ENCODE peak calls at places on chromosomes 5 and 9, in ten cellular contexts. M, J, S, E, L, H, W, D, F and U are unnamed samples.

GRCh38 chr9:131276107-131276888 is at the start of gene FAM78A:
- DNase-seq in H (peak; percentile 42), J (peak; percentile 80), D (no peak), M (peak; percentile 25), W (no peak), F (no peak), E (peak; percentile 19), L (peak; percentile 63), S (no peak), U (no peak)

GRCh38 chr5:135177591-135177990 is 143.6 kb upstream of the PITX1 start:
- DNase-seq in D (no peak), S (no peak), W (no peak), M (no peak), E (no peak), J (no peak), F (no peak), H (no peak), L (no peak), U (no peak)

GRCh38 chr5:156401802-156402201 is 74.8 kb downstream of the SGCD start:
- DNase-seq in J (no peak), L (no peak), D (no peak), E (no peak), H (no peak), W (no peak), M (no peak), F (no peak), S (no peak), U (no peak)

GRCh38 chr9:129889936-129890717 is 54.9 kb downstream of the USP20 start:
- DNase-seq in F (no peak), D (no peak), H (no peak), L (peak; percentile 56), J (peak; percentile 55), E (no peak), S (no peak), M (peak; percentile 51), W (no peak), U (no peak)

GRCh38 chr9:137502008-137502913 is 43.1 kb upstream of the NSMF start:
- DNase-seq in L (peak; percentile 49), W (no peak), D (no peak), M (no peak), H (peak; percentile 22), S (no peak), F (no peak), E (no peak), J (no peak), U (no peak)

GRCh38 chr5:116256717-116257116 is 171.9 kb downstream of the COMMD10 start:
- DNase-seq in H (no peak), D (no peak), W (no peak), E (no peak), S (no peak), J (no peak), L (no peak), F (no peak), M (no peak), U (no peak)

GRCh38 chr5:153516503-153516902 is 26.0 kb downstream of the GRIA1 start:
- DNase-seq in M (no peak), W (no peak), S (no peak), D (no peak), E (no peak), F (no peak), J (no peak), H (no peak), L (peak; percentile 28), U (no peak)

GRCh38 chr9:127968046-127968445 is 12.7 kb downstream of the EEIG1 start:
- DNase-seq in E (peak; percentile 75), F (no peak), S (peak; percentile 53), D (no peak), M (peak; percentile 47), H (peak; percentile 76), J (peak; percentile 21), L (no peak), W (no peak), U (peak; percentile 82)

GRCh38 chr5:61808884-61809283 is 476.8 kb downstream of the ZSWIM6 start:
- DNase-seq in H (no peak), D (no peak), M (no peak), E (no peak), J (no peak), L (no peak), F (no peak), W (no peak), S (no peak), U (no peak)

GRCh38 chr9:121628401-121628800 is 23.0 kb upstream of the DAB2IP start:
- DNase-seq in F (no peak), H (no peak), J (no peak), W (no peak), E (no peak), D (no peak), S (no peak), M (no peak), L (no peak), U (no peak)

GRCh38 chr9:107940622-107941021 is 451.1 kb upstream of the KLF4 start:
- DNase-seq in F (no peak), L (no peak), S (no peak), W (no peak), M (no peak), D (no peak), H (no peak), E (no peak), J (no peak), U (no peak)

GRCh38 chr5:99004960-99005359 is 76.2 kb upstream of the CHD1 start:
- DNase-seq in L (no peak), E (no peak), H (no peak), S (no peak), D (no peak), W (no peak), M (no peak), F (no peak), J (no peak), U (no peak)

GRCh38 chr5:56025303-56025885 is 30.6 kb upstream of the IL6ST start:
- DNase-seq in L (no peak), J (no peak), S (peak; percentile 22), M (no peak), H (peak; percentile 41), D (no peak), W (no peak), F (no peak), E (peak; percentile 16), U (no peak)

GRCh38 chr9:91580136-91580535 is 156.5 kb upstream of the NFIL3 start:
- DNase-seq in M (no peak), E (peak; percentile 13), F (no peak), L (no peak), S (peak; percentile 14), D (no peak), J (no peak), W (no peak), H (peak; percentile 68), U (peak; percentile 55)

GRCh38 chr9:130536594-130537215 is 42.7 kb upstream of the FUBP3 start:
- DNase-seq in H (no peak), L (no peak), E (no peak), W (no peak), J (no peak), M (no peak), D (no peak), S (no peak), F (no peak), U (no peak)

GRCh38 chr5:169695025-169695625 is 58.0 kb downstream of the DOCK2 start:
- DNase-seq in E (peak; percentile 36), J (no peak), F (no peak), M (no peak), H (peak; percentile 58), D (no peak), S (no peak), W (no peak), L (no peak), U (peak; percentile 91)

GRCh38 chr5:110053205-110053604 is 363.5 kb downstream of the MAN2A1 start:
- DNase-seq in J (no peak), W (no peak), M (no peak), L (no peak), E (no peak), D (no peak), S (no peak), F (no peak), H (no peak), U (no peak)

DNA sequence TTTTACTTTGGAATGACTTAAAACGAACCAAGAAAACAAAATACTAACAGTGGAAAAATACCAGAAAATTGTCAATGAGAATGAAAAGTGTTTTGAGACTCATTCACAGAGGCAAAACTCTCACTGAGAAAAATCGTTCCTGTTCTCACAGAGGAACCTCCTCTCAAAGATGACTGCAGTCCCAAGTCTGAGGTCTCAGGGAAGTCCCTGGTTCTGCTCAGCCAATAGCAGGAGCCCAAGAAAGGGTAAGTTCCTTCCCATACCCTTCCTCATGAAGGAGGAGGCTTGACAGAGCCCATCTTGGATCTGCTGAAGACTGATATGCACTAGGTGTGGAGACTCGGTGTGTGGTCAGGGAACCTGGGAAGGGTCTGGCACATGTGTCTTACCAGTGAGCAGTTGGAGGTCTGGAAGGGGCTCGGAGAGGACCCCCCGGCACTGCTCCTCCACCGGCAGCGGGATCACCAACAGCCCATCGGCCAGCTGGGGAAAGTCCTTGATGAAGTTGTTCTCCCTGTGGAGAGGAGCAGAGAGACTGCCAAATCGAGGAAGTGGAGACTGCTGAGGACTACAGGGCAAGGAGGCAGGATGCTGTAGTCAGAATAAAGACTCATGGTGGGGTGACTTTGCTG is 46.0 kb downstream of the TRIM32 start:
- DNase-seq in D (no peak), S (no peak), J (no peak), L (no peak), M (no peak), H (no peak), F (no peak), W (no peak), E (no peak), U (no peak)
- H3K4me3 ChIP-seq in D (no peak overlapping the region), S (no peak overlapping the region), J (no peak overlapping the region), L (no peak overlapping the region), M (no peak overlapping the region), H (no peak overlapping the region), F (no peak overlapping the region), W (no peak overlapping the region), E (no peak overlapping the region), U (no peak overlapping the region)

DNA sequence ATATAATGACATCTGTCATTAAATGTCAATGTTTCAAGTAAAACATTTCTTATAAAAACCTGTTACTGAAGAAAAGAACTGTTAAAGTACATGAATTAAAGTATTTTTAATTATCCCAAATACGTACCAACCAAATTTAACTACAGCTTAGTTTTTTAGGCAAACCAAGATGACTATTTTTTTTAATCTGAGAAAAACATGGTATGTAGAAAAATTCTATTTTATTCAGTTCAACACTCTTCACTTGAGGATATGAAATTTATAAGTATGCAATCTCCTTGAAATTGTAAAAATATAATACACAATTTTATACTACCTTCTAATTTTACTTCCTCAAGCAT is 75.3 kb upstream of the IFNE start:
- DNase-seq in E (peak; percentile 28), F (no peak), H (no peak), J (no peak), M (no peak), S (no peak), D (no peak), L (no peak), W (no peak), U (no peak)
- H3K4me3 ChIP-seq in E (peak overlapping the region; percentile 82), F (no peak overlapping the region), H (peak overlapping the region; percentile 85), J (no peak overlapping the region), M (no peak overlapping the region), S (peak overlapping the region; percentile 85), D (no peak overlapping the region), L (no peak overlapping the region), W (no peak overlapping the region), U (peak overlapping the region; percentile 67)

GRCh38 chr5:14210729-14211128 is 67.6 kb downstream of the TRIO start:
- DNase-seq in L (no peak), E (no peak), F (no peak), W (no peak), S (no peak), J (no peak), H (no peak), D (no peak), M (no peak), U (no peak)
- H3K4me3 ChIP-seq in L (no peak overlapping the region), E (no peak overlapping the region), F (no peak overlapping the region), W (no peak overlapping the region), S (no peak overlapping the region), J (no peak overlapping the region), H (no peak overlapping the region), D (no peak overlapping the region), M (no peak overlapping the region), U (no peak overlapping the region)

GRCh38 chr5:122089614-122090013 is 11.6 kb upstream of the LOX start:
- DNase-seq in D (no peak), W (no peak), H (peak; percentile 93), M (no peak), J (no peak), E (peak; percentile 83), L (no peak), S (peak; percentile 56), F (no peak), U (peak; percentile 66)
- H3K4me3 ChIP-seq in D (no peak overlapping the region), W (no peak overlapping the region), H (peak overlapping the region; percentile 23), M (no peak overlapping the region), J (no peak overlapping the region), E (no peak overlapping the region), L (no peak overlapping the region), S (no peak overlapping the region), F (no peak overlapping the region), U (no peak overlapping the region)